ENCODE peak calls at places on chromosomes 11 and 22, in seven cellular contexts. A, O, C, R, P, V and Q are unnamed samples.
A peak's percentile ranks its signal among the peaks of the same experiment; 100 is the strongest.

GRCh38 chr11:57357827-57358226 is 19.7 kb downstream of the P2RX3 start:
- DNase-seq in V (no peak), O (no peak), R (no peak), A (no peak), P (no peak), C (no peak), Q (no peak)

GRCh38 chr11:84247931-84248330 is 961.8 kb upstream of the CCDC90B start:
- DNase-seq in C (no peak), A (no peak), V (no peak), P (no peak), R (no peak), O (no peak), Q (no peak)

GRCh38 chr11:60913793-60914619 is at the start of gene TMEM109:
- DNase-seq in P (peak; percentile 93), R (peak; percentile 68), A (peak; percentile 73), V (peak; percentile 86), C (peak; percentile 60), O (peak; percentile 87), Q (peak; percentile 98)

GRCh38 chr22:34997921-34998320 is 68.0 kb upstream of the ISX start:
- DNase-seq in A (no peak), P (no peak), V (no peak), C (no peak), O (no peak), R (no peak), Q (no peak)

GRCh38 chr11:67071420-67072284 is 15.0 kb downstream of the RHOD start:
- DNase-seq in V (no peak), O (peak; percentile 82), A (no peak), R (peak; percentile 53), C (peak; percentile 83), P (peak; percentile 88), Q (peak; percentile 69)

GRCh38 chr11:45651841-45652745 is 13.3 kb downstream of the CHST1 start:
- DNase-seq in C (no peak), R (no peak), A (no peak), O (no peak), V (no peak), P (no peak), Q (no peak)

GRCh38 chr11:108593214-108593909 is at the start of gene EXPH5:
- DNase-seq in O (peak; percentile 76), V (peak; percentile 82), P (peak; percentile 97), A (peak; percentile 99), R (peak; percentile 83), C (peak; percentile 94), Q (peak; percentile 80)

GRCh38 chr11:132058211-132058772 is 687.9 kb downstream of the NTM start:
- DNase-seq in V (no peak), C (no peak), O (no peak), R (no peak), A (no peak), P (no peak), Q (no peak)

GRCh38 chr22:26805131-26805530 is 147.7 kb downstream of the MIAT start:
- DNase-seq in O (no peak), V (no peak), C (no peak), A (no peak), P (no peak), R (no peak), Q (no peak)

GRCh38 chr22:30978304-30978962 is 9.4 kb downstream of the TUG1 start:
- DNase-seq in O (no peak), R (no peak), P (no peak), A (no peak), C (no peak), V (no peak), Q (no peak)

GRCh38 chr22:50739894-50740293 is 1.9 kb downstream of the ACR start:
- DNase-seq in O (no peak), V (no peak), A (no peak), P (no peak), C (no peak), R (no peak), Q (no peak)

GRCh38 chr11:64686466-64687175 is 36.4 kb downstream of the NRXN2 start:
- DNase-seq in P (no peak), V (no peak), A (no peak), O (no peak), R (no peak), C (no peak), Q (no peak)

GRCh38 chr11:95459268-95460040 is 228.5 kb upstream of the SESN3 start:
- DNase-seq in C (no peak), A (no peak), O (no peak), P (no peak), R (no peak), V (no peak), Q (peak; percentile 7)

GRCh38 chr11:121418625-121419114 is 33.4 kb upstream of the SORL1 start:
- DNase-seq in A (no peak), C (no peak), V (no peak), P (no peak), O (no peak), R (no peak), Q (no peak)

GRCh38 chr11:30990625-30991348 is 378.8 kb downstream of the DCDC1 start:
- DNase-seq in V (no peak), C (no peak), P (no peak), O (peak; percentile 37), A (no peak), R (no peak), Q (no peak)

GRCh38 chr22:36010090-36010489 is 18.5 kb downstream of the RBFOX2 start:
- DNase-seq in O (no peak), P (peak; percentile 44), C (peak; percentile 15), A (no peak), V (no peak), R (no peak), Q (no peak)

GRCh38 chr22:46776486-46776826 is 14.0 kb downstream of the TBC1D22A start:
- DNase-seq in O (no peak), R (no peak), P (no peak), V (no peak), C (no peak), A (no peak), Q (no peak)

GRCh38 chr11:27540051-27540450 is 33.5 kb upstream of the LIN7C start:
- DNase-seq in P (no peak), A (no peak), O (no peak), C (no peak), R (no peak), V (no peak), Q (no peak)

GRCh38 chr11:130609121-130610035 is 160.9 kb downstream of the ADAMTS15 start:
- DNase-seq in V (no peak), C (no peak), P (peak; percentile 39), O (no peak), R (no peak), A (no peak), Q (no peak)

GRCh38 chr22:41825376-41825775 is 7.5 kb upstream of the SREBF2 start:
- DNase-seq in O (no peak), P (no peak), A (no peak), R (no peak), C (no peak), V (no peak), Q (peak; percentile 30)

GRCh38 chr11:73114835-73115220 is 27.3 kb downstream of the FCHSD2 start:
- DNase-seq in R (no peak), V (no peak), C (no peak), A (no peak), O (no peak), P (no peak), Q (no peak)

GRCh38 chr11:73113426-73113825 is 28.7 kb downstream of the FCHSD2 start:
- DNase-seq in R (no peak), V (no peak), P (no peak), C (no peak), O (no peak), A (no peak), Q (no peak)

GRCh38 chr11:73114110-73114834 is 27.8 kb downstream of the FCHSD2 start:
- DNase-seq in R (no peak), C (no peak), A (no peak), V (no peak), O (no peak), P (no peak), Q (no peak)
- H3K9me3 ChIP-seq in R (peaks cover 7% of the 10 kb centered on the region), C (no peaks in the 10 kb centered on the region), A (no peaks in the 10 kb centered on the region), V (peaks cover 13% of the 10 kb centered on the region), O (no peaks in the 10 kb centered on the region), P (peaks cover 2% of the 10 kb centered on the region), Q (no peaks in the 10 kb centered on the region)

GRCh38 chr11:33668951-33669596 is 31.6 kb downstream of the C11orf91 start:
- DNase-seq in A (no peak), R (no peak), P (no peak), V (no peak), C (no peak), O (no peak), Q (no peak)

GRCh38 chr11:33668468-33668825 is 32.2 kb downstream of the C11orf91 start:
- DNase-seq in C (no peak), O (no peak), V (no peak), A (no peak), R (no peak), P (no peak), Q (no peak)

GRCh38 chr11:33667819-33668467 is 32.7 kb downstream of the C11orf91 start:
- DNase-seq in A (no peak), R (no peak), V (no peak), O (no peak), C (no peak), P (no peak), Q (no peak)

GRCh38 chr11:33670250-33671011 is 30.2 kb downstream of the C11orf91 start:
- DNase-seq in A (no peak), P (no peak), R (no peak), V (no peak), O (no peak), C (no peak), Q (peak; percentile 12)

GRCh38 chr11:33669598-33670249 is 30.9 kb downstream of the C11orf91 start:
- DNase-seq in A (no peak), C (no peak), V (no peak), O (no peak), P (no peak), R (no peak), Q (no peak)
- TF ChIP-seq MAX in A (no peak), C (no peak), V (no peak), O (no peak), P (no peak), R (no peak), Q (no peak)

GRCh38 chr11:117199061-117199915 is at the start of gene TAGLN:
- DNase-seq in O (peak; percentile 59), V (no peak), C (peak; percentile 86), P (no peak), A (no peak), R (peak; percentile 21), Q (peak; percentile 37)
- TF ChIP-seq POLR2A in O (no peak), V (no peak), C (peak; percentile 39), P (no peak), A (no peak), R (no peak), Q (peak; percentile 15)

GRCh38 chr22:48893288-48894063 is 934.2 kb downstream of the BRD1 start:
- DNase-seq in O (no peak), R (no peak), V (no peak), A (no peak), C (no peak), P (no peak), Q (no peak)

GRCh38 chr22:48894064-48894671 is 933.5 kb downstream of the BRD1 start:
- DNase-seq in A (no peak), R (no peak), V (no peak), C (no peak), P (peak; percentile 42), O (no peak), Q (no peak)

GRCh38 chr22:48890693-48891554 is 936.7 kb downstream of the BRD1 start:
- DNase-seq in P (no peak), O (no peak), A (no peak), V (no peak), R (no peak), C (no peak), Q (no peak)

GRCh38 chr22:48891688-48892380 is 935.8 kb downstream of the BRD1 start:
- DNase-seq in O (no peak), A (no peak), C (no peak), R (no peak), V (no peak), P (no peak), Q (no peak)

GRCh38 chr22:48892571-48893287 is 934.9 kb downstream of the BRD1 start:
- DNase-seq in R (no peak), P (no peak), O (no peak), C (no peak), V (no peak), A (no peak), Q (no peak)
- H3K9me3 ChIP-seq in R (no peaks in the 10 kb centered on the region), P (no peaks in the 10 kb centered on the region), O (no peaks in the 10 kb centered on the region), C (no peaks in the 10 kb centered on the region), V (no peaks in the 10 kb centered on the region), A (no peaks in the 10 kb centered on the region), Q (peaks cover 21% of the 10 kb centered on the region)